ENCODE peak calls at places on chromosomes 1 and 21, in ten cellular contexts. O is SK-N-MC, G is mesenchymal stem cell, Y is H9, Q is mammary epithelial cell, V is endodermal cell, A is K562, S is fibroblast of lung, M is DND-41, D is NT2/D1. I is an unnamed sample.

GRCh38 chr1:171142451-171143121 is 42.5 kb upstream of the FMO2 start:
- DNase-seq in Y (no peak), M (no peak), V (no peak), G (peak), Q (no peak), O (no peak), A (no peak), S (peak), D (no peak), I (no peak)

GRCh38 chr1:229950908-229951307 is 116.1 kb upstream of the GALNT2 start:
- DNase-seq in D (no peak), S (no peak), Y (no peak), A (no peak), V (no peak), Q (no peak), O (no peak), M (no peak), G (no peak), I (no peak)

GRCh38 chr1:219938706-219939105 is 10.3 kb upstream of the SLC30A10 start:
- DNase-seq in Y (no peak), Q (peak), S (peak), G (peak), V (no peak), M (no peak), A (no peak), O (no peak), D (no peak), I (no peak)

GRCh38 chr1:55244476-55245109 is 29.4 kb upstream of the USP24 start:
- DNase-seq in M (no peak), G (peak), S (peak), D (no peak), A (no peak), O (no peak), Y (no peak), Q (peak), V (no peak), I (no peak)

GRCh38 chr1:5991784-5992033 is 516 bp downstream of the NPHP4 start:
- DNase-seq in S (no peak), M (no peak), D (no peak), Q (no peak), Y (no peak), O (no peak), A (no peak), G (no peak), V (no peak), I (peak)

GRCh38 chr1:218344814-218345672 is at the start of gene TGFB2:
- DNase-seq in Y (peak), M (no peak), O (no peak), S (peak), D (no peak), Q (peak), V (no peak), G (peak), A (peak), I (peak)

GRCh38 chr1:66333463-66334232 is 200.3 kb upstream of the SGIP1 start:
- DNase-seq in V (peak), Q (no peak), S (no peak), M (no peak), Y (no peak), D (no peak), A (no peak), G (peak), O (no peak), I (no peak)

GRCh38 chr1:38804062-38804886 is 55.3 kb downstream of the RRAGC start:
- DNase-seq in Q (no peak), V (peak), Y (peak), O (no peak), M (no peak), G (peak), D (peak), S (no peak), A (no peak), I (no peak)

DNA sequence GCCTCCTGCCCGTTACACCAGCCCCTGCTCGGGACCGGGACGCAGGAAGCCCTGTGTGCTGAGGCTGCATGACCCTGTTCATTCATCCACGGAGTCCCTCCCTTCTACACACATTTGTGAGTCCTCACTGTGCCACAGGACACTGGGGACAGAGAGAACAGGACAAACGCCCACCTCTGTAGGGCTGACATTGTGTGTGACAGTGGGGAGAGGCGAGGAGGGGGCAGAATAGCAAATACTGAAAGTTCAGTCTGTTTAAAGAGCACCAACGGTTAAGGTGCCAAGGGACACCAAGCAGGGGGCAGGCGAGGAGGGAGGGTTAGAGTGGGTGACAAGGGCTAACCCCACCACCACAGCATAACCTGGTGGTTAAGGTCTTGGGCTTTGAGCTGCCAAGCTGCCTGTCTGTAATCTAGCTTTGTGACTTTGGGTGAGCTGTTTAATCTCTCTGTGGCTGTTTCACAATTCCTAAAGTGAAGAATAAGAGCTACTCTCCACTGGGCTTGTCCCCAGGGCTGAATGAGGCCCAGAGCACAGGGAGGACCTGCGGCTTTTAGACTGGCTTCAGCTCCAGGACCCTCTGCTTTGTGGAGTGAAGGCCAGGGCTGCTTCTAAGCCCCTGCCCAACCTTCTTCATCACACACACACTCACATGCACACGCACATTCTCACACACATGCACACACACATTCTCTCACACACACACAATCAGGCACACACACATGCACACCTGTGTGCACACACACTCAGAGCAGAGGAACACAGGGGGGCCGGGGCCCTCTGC is 101.8 kb upstream of the TARDBP start:
- DNase-seq in M (no peak), A (no peak), Y (no peak), O (no peak), D (no peak), Q (no peak), V (no peak), S (no peak), G (peak), I (no peak)
- H3K9ac ChIP-seq in M (no peak), A (no peak), Y (no peak), O (no peak), D (peak), Q (no peak), V (no peak), S (no peak), G (no peak), I (no peak)

GRCh38 chr21:44771896-44772525 is 29.6 kb downstream of the UBE2G2 start:
- DNase-seq in V (no peak), Y (peak), S (no peak), M (no peak), O (no peak), D (no peak), G (no peak), Q (no peak), A (no peak), I (no peak)
- H3K9ac ChIP-seq in V (no peak), Y (no peak), S (no peak), M (no peak), O (no peak), D (no peak), G (no peak), Q (no peak), A (peak), I (no peak)

GRCh38 chr1:173407846-173408245 is 69.3 kb upstream of the PRDX6 start:
- DNase-seq in Y (no peak), A (no peak), D (no peak), M (no peak), G (no peak), Q (no peak), S (no peak), O (no peak), V (no peak), I (no peak)

GRCh38 chr1:173405758-173406344 is 71.3 kb upstream of the PRDX6 start:
- DNase-seq in O (no peak), Q (peak), V (no peak), G (peak), S (peak), A (no peak), Y (no peak), D (no peak), M (no peak), I (no peak)

GRCh38 chr1:173408886-173409285 is 68.2 kb upstream of the PRDX6 start:
- DNase-seq in Y (no peak), D (no peak), O (no peak), M (no peak), A (no peak), Q (no peak), G (no peak), S (no peak), V (no peak), I (no peak)

GRCh38 chr1:173405281-173405680 is 71.9 kb upstream of the PRDX6 start:
- DNase-seq in O (no peak), S (no peak), D (no peak), G (no peak), M (no peak), A (no peak), Y (no peak), V (no peak), Q (no peak), I (no peak)

GRCh38 chr1:173406783-173407230 is 70.3 kb upstream of the PRDX6 start:
- DNase-seq in V (no peak), Y (no peak), M (peak), O (no peak), A (no peak), S (no peak), G (no peak), D (no peak), Q (no peak), I (no peak)
- H3K9ac ChIP-seq in V (no peak), Y (no peak), M (no peak), O (no peak), A (peak), S (no peak), G (no peak), D (no peak), Q (no peak), I (peak)

GRCh38 chr1:27011058-27011764 is 1.4 kb downstream of the TENT5B start:
- DNase-seq in V (peak), Q (peak), Y (peak), S (peak), A (peak), O (no peak), G (peak), M (no peak), D (peak), I (no peak)
- H3K9ac ChIP-seq in V (peak), Q (peak), Y (peak), S (no peak), A (peak), O (no peak), G (no peak), M (no peak), D (peak), I (no peak)

GRCh38 chr1:59316497-59317128 is 19.7 kb downstream of the FGGY start:
- DNase-seq in A (no peak), M (peak), Q (no peak), G (peak), O (no peak), Y (no peak), V (no peak), S (peak), D (no peak), I (no peak)
- H3K9ac ChIP-seq in A (no peak), M (no peak), Q (no peak), G (peak), O (no peak), Y (no peak), V (no peak), S (no peak), D (no peak), I (no peak)